ENCODE peak calls at places on chromosome 18, in ten cellular contexts. M is activated CD4-positive, alpha-beta T cell treated with anti-CD3 and anti-CD28 coated beads, Interleukin-2, amount 50 U/mL, for 48 hours; O is stimulated activated CD4-positive, alpha-beta T cell treated with anti-CD3 and anti-CD28 coated beads, Interleukin-12 subunit alpha, Interleukin-12 subunit beta, amount 100 ng/mL, for 4 hours; J is amygdala; Z is foreskin keratinocyte; T is activated naive CD4-positive, alpha-beta T cell; W is small intestine; H is neuronal stem cell; L is neural crest cell; I is astrocyte of the spinal cord. N is an unnamed sample.

GRCh38 chr18:66419400-66419799 is 184.5 kb downstream of the CDH19 start:
- DNase-seq in M (no peak), H (no peak), L (no peak), W (no peak), J (no peak), O (no peak), I (no peak), Z (no peak), T (no peak), N (no peak)

GRCh38 chr18:25062720-25063119 is 289.2 kb downstream of the ZNF521 start:
- DNase-seq in H (no peak), L (no peak), M (no peak), I (no peak), W (no peak), J (no peak), T (no peak), O (no peak), Z (no peak), N (no peak)

GRCh38 chr18:32301976-32302743 is 112.3 kb downstream of the MEP1B start:
- DNase-seq in J (no peak), Z (peak), O (no peak), I (peak), H (no peak), L (no peak), M (no peak), W (peak), T (no peak), N (peak)

GRCh38 chr18:57544958-57545661 is 41.4 kb downstream of the FECH start:
- DNase-seq in O (no peak), I (no peak), T (no peak), L (no peak), Z (no peak), W (no peak), M (no peak), J (no peak), H (no peak), N (no peak)

GRCh38 chr18:26909599-26910290 is 44.2 kb upstream of the AQP4 start:
- DNase-seq in L (no peak), Z (no peak), T (no peak), J (no peak), I (no peak), H (no peak), M (no peak), O (no peak), W (no peak), N (no peak)

GRCh38 chr18:26803643-26804042 is 61.9 kb downstream of the AQP4 start:
- DNase-seq in M (no peak), Z (no peak), H (no peak), T (no peak), O (no peak), I (no peak), J (no peak), L (no peak), W (no peak), N (no peak)

GRCh38 chr18:77666613-77667012 is 417.0 kb downstream of the GALR1 start:
- DNase-seq in W (no peak), I (no peak), T (no peak), H (no peak), M (no peak), L (no peak), O (no peak), Z (no peak), J (no peak), N (no peak)

GRCh38 chr18:3713166-3713565 is 263.2 kb downstream of the TGIF1 start:
- DNase-seq in Z (no peak), L (no peak), I (no peak), M (no peak), W (no peak), J (no peak), O (no peak), T (no peak), H (no peak), N (no peak)

GRCh38 chr18:3177902-3178687 is 41.7 kb downstream of the MYOM1 start:
- DNase-seq in T (no peak), I (no peak), J (no peak), Z (no peak), M (no peak), W (peak), H (no peak), L (no peak), O (no peak), N (no peak)

GRCh38 chr18:74645717-74646116 is 48.0 kb downstream of the ZNF407 start:
- DNase-seq in O (no peak), Z (peak), W (no peak), I (peak), L (no peak), T (no peak), M (no peak), H (no peak), J (no peak), N (no peak)